ENCODE peak calls at places on chromosome 1, in five cellular contexts. C is uterus; I is lower lobe of right lung; X is stimulated activated CD4-positive, alpha-beta T cell treated with anti-CD3 and anti-CD28 coated beads, Interleukin-2, amount 100 ng/mL, for 48 hours; O is fibroblast of lung. Z is an unnamed sample.

GRCh38 chr1:161763522-161764098 is 2.5 kb upstream of the ATF6 start:
- DNase-seq in C (no peak), I (no peak), X (no peak), O (no peak), Z (no peak)

GRCh38 chr1:47778280-47778679 is 218.9 kb downstream of the TRABD2B start:
- DNase-seq in C (no peak), I (no peak), X (no peak), O (no peak), Z (no peak)

GRCh38 chr1:32426489-32427255 is 32.4 kb upstream of the BSDC1 start:
- DNase-seq in C (peak; percentile 30), I (peak; percentile 48), X (no peak), O (no peak), Z (no peak)

GRCh38 chr1:47471163-47471562 is 33.3 kb downstream of the FOXD2 start:
- DNase-seq in C (peak; percentile 78), I (no peak), X (no peak), O (no peak), Z (no peak)

GRCh38 chr1:34199927-34200326 is 23.2 kb downstream of the C1orf94 start:
- DNase-seq in C (no peak), I (no peak), X (no peak), O (no peak), Z (no peak)

GRCh38 chr1:93649231-93649630 is 32.4 kb downstream of the BCAR3 start:
- DNase-seq in C (no peak), I (no peak), X (no peak), O (no peak), Z (no peak)

GRCh38 chr1:3674100-3675094 is 22.1 kb downstream of the TP73 start:
- DNase-seq in C (no peak), I (peak; percentile 44), X (no peak), O (no peak), Z (no peak)

GRCh38 chr1:202170726-202171125 is 10.3 kb upstream of the PTPN7 start:
- DNase-seq in C (no peak), I (no peak), X (no peak), O (no peak), Z (no peak)

GRCh38 chr1:15948600-15949452 is 27.1 kb downstream of the ZBTB17 start:
- DNase-seq in C (peak; percentile 85), I (peak; percentile 79), X (peak; percentile 37), O (peak; percentile 92), Z (no peak)

GRCh38 chr1:12143631-12144155 is 23.1 kb upstream of the TNFRSF1B start:
- DNase-seq in C (peak; percentile 72), I (peak; percentile 87), X (no peak), O (peak; percentile 95), Z (no peak)

GRCh38 chr1:59089922-59090457 is 206.9 kb upstream of the FGGY start:
- DNase-seq in C (no peak), I (no peak), X (no peak), O (no peak), Z (no peak)

GRCh38 chr1:163932901-163933300 is 611.1 kb downstream of the NUF2 start:
- DNase-seq in C (no peak), I (no peak), X (no peak), O (no peak), Z (no peak)

GRCh38 chr1:168223261-168223660 is 2.5 kb upstream of the SFT2D2 start:
- DNase-seq in C (no peak), I (no peak), X (no peak), O (no peak), Z (no peak)

GRCh38 chr1:244865028-244865371 is 657 bp upstream of the HNRNPU start:
- DNase-seq in C (peak; percentile 20), I (no peak), X (peak; percentile 23), O (no peak), Z (no peak)

GRCh38 chr1:71770121-71770520 is 512.2 kb downstream of the NEGR1 start:
- DNase-seq in C (no peak), I (no peak), X (no peak), O (peak; percentile 2), Z (no peak)

GRCh38 chr1:231701306-231701705 is 74.7 kb downstream of the DISC1 start:
- DNase-seq in C (no peak), I (no peak), X (no peak), O (no peak), Z (no peak)

GRCh38 chr1:92556350-92556749 is 69.6 kb upstream of the GFI1 start:
- DNase-seq in C (no peak), I (no peak), X (no peak), O (no peak), Z (no peak)

GRCh38 chr1:55640708-55641473 is 425.7 kb upstream of the USP24 start:
- DNase-seq in C (peak; percentile 60), I (peak; percentile 53), X (no peak), O (peak; percentile 25), Z (no peak)

GRCh38 chr1:97377432-97378034 is 543.3 kb downstream of the DPYD start:
- DNase-seq in C (no peak), I (no peak), X (no peak), O (no peak), Z (no peak)